ENCODE peak calls at places on chromosomes 6 and 20, in eight cellular contexts. One of them, this sample, is unnamed.

GRCh38 chr20:43842126-43843020 is 72.3 kb upstream of the TOX2 start:
- DNase-seq in naive B cell: no peak
- DNase-seq in NCI-H1417: no peak
- DNase-seq in T-helper 1 cell: no peak
- DNase-seq in uterus: no peak
- DNase-seq in choroid plexus epithelial cell: no peak
- DNase-seq in activated naive CD4-positive, alpha-beta T cell: no peak
- DNase-seq in GM13976: no peak
- DNase-seq in this sample: no peak

GRCh38 chr6:34047913-34048867 is 97.7 kb downstream of the GRM4 start:
- DNase-seq in GM13976: no peak
- DNase-seq in choroid plexus epithelial cell: no peak
- DNase-seq in NCI-H1417: no peak
- DNase-seq in T-helper 1 cell: no peak
- DNase-seq in activated naive CD4-positive, alpha-beta T cell: no peak
- DNase-seq in naive B cell: no peak
- DNase-seq in uterus: no peak
- DNase-seq in this sample: no peak

GRCh38 chr20:32806356-32806755 is 13.4 kb upstream of the MAPRE1 start:
- DNase-seq in naive B cell: no peak
- DNase-seq in NCI-H1417: no peak
- DNase-seq in choroid plexus epithelial cell: no peak
- DNase-seq in uterus: no peak
- DNase-seq in activated naive CD4-positive, alpha-beta T cell: no peak
- DNase-seq in T-helper 1 cell: no peak
- DNase-seq in GM13976: no peak
- DNase-seq in this sample: no peak

GRCh38 chr20:11117808-11118528 is 444.2 kb upstream of the JAG1 start:
- DNase-seq in GM13976: no peak
- DNase-seq in activated naive CD4-positive, alpha-beta T cell: no peak
- DNase-seq in uterus: no peak
- DNase-seq in NCI-H1417: no peak
- DNase-seq in choroid plexus epithelial cell: peak; percentile 50
- DNase-seq in T-helper 1 cell: no peak
- DNase-seq in naive B cell: no peak
- DNase-seq in this sample: peak; percentile 77

GRCh38 chr20:14711681-14712080 is 374.3 kb upstream of the FLRT3 start:
- DNase-seq in uterus: no peak
- DNase-seq in activated naive CD4-positive, alpha-beta T cell: no peak
- DNase-seq in T-helper 1 cell: no peak
- DNase-seq in GM13976: no peak
- DNase-seq in naive B cell: no peak
- DNase-seq in choroid plexus epithelial cell: peak; percentile 26
- DNase-seq in NCI-H1417: no peak
- DNase-seq in this sample: peak; percentile 24

GRCh38 chr20:17339000-17339399 is 112.2 kb downstream of the PCSK2 start:
- DNase-seq in GM13976: no peak
- DNase-seq in naive B cell: no peak
- DNase-seq in uterus: no peak
- DNase-seq in NCI-H1417: no peak
- DNase-seq in choroid plexus epithelial cell: no peak
- DNase-seq in T-helper 1 cell: no peak
- DNase-seq in activated naive CD4-positive, alpha-beta T cell: no peak
- DNase-seq in this sample: no peak

GRCh38 chr6:70164556-70164955 is 138.3 kb downstream of the COL9A1 start:
- DNase-seq in naive B cell: no peak
- DNase-seq in NCI-H1417: no peak
- DNase-seq in T-helper 1 cell: no peak
- DNase-seq in uterus: no peak
- DNase-seq in choroid plexus epithelial cell: no peak
- DNase-seq in GM13976: no peak
- DNase-seq in activated naive CD4-positive, alpha-beta T cell: no peak
- DNase-seq in this sample: no peak

GRCh38 chr20:1005452-1006027 is 3.4 kb upstream of the RSPO4 start:
- DNase-seq in NCI-H1417: peak; percentile 22
- DNase-seq in T-helper 1 cell: no peak
- DNase-seq in activated naive CD4-positive, alpha-beta T cell: no peak
- DNase-seq in choroid plexus epithelial cell: peak; percentile 48
- DNase-seq in GM13976: peak; percentile 55
- DNase-seq in uterus: no peak
- DNase-seq in naive B cell: peak; percentile 16
- DNase-seq in this sample: peak; percentile 26

GRCh38 chr20:50663095-50663821 is 28.1 kb downstream of the RIPOR3 start:
- DNase-seq in activated naive CD4-positive, alpha-beta T cell: no peak
- DNase-seq in choroid plexus epithelial cell: no peak
- DNase-seq in uterus: no peak
- DNase-seq in naive B cell: no peak
- DNase-seq in T-helper 1 cell: no peak
- DNase-seq in NCI-H1417: peak; percentile 9
- DNase-seq in GM13976: no peak
- DNase-seq in this sample: no peak

GRCh38 chr20:3318226-3318884 is 79.4 kb upstream of the SLC4A11 start:
- DNase-seq in T-helper 1 cell: no peak
- DNase-seq in activated naive CD4-positive, alpha-beta T cell: no peak
- DNase-seq in NCI-H1417: no peak
- DNase-seq in GM13976: no peak
- DNase-seq in choroid plexus epithelial cell: peak; percentile 25
- DNase-seq in naive B cell: no peak
- DNase-seq in uterus: no peak
- DNase-seq in this sample: no peak

GRCh38 chr20:58086763-58087566 is 141.5 kb downstream of the ANKRD60 start:
- DNase-seq in naive B cell: peak; percentile 1
- DNase-seq in choroid plexus epithelial cell: peak; percentile 69
- DNase-seq in T-helper 1 cell: no peak
- DNase-seq in GM13976: peak; percentile 58
- DNase-seq in uterus: peak; percentile 6
- DNase-seq in activated naive CD4-positive, alpha-beta T cell: no peak
- DNase-seq in NCI-H1417: peak; percentile 59
- DNase-seq in this sample: peak; percentile 60

GRCh38 chr6:144493035-144493910 is 208.1 kb downstream of the UTRN start:
- DNase-seq in choroid plexus epithelial cell: peak; percentile 24
- DNase-seq in uterus: no peak
- DNase-seq in NCI-H1417: no peak
- DNase-seq in T-helper 1 cell: no peak
- DNase-seq in naive B cell: no peak
- DNase-seq in activated naive CD4-positive, alpha-beta T cell: no peak
- DNase-seq in GM13976: no peak
- DNase-seq in this sample: peak; percentile 38

GRCh38 chr6:156961282-156961892 is 184.2 kb downstream of the ARID1B start:
- DNase-seq in naive B cell: no peak
- DNase-seq in activated naive CD4-positive, alpha-beta T cell: no peak
- DNase-seq in GM13976: no peak
- DNase-seq in T-helper 1 cell: no peak
- DNase-seq in uterus: no peak
- DNase-seq in choroid plexus epithelial cell: no peak
- DNase-seq in NCI-H1417: no peak
- DNase-seq in this sample: no peak

GRCh38 chr20:57685134-57685851 is 24.5 kb downstream of the PMEPA1 start:
- DNase-seq in uterus: no peak
- DNase-seq in GM13976: no peak
- DNase-seq in T-helper 1 cell: no peak
- DNase-seq in naive B cell: no peak
- DNase-seq in NCI-H1417: peak; percentile 59
- DNase-seq in choroid plexus epithelial cell: no peak
- DNase-seq in activated naive CD4-positive, alpha-beta T cell: no peak
- DNase-seq in this sample: no peak

GRCh38 chr20:5612476-5613291 is 137.5 kb upstream of the SHLD1 start:
- DNase-seq in naive B cell: no peak
- DNase-seq in NCI-H1417: no peak
- DNase-seq in GM13976: no peak
- DNase-seq in choroid plexus epithelial cell: no peak
- DNase-seq in activated naive CD4-positive, alpha-beta T cell: no peak
- DNase-seq in T-helper 1 cell: no peak
- DNase-seq in uterus: no peak
- DNase-seq in this sample: peak; percentile 68

GRCh38 chr20:15799871-15800270 is 773.4 kb downstream of the KIF16B start:
- DNase-seq in choroid plexus epithelial cell: peak; percentile 64
- DNase-seq in naive B cell: no peak
- DNase-seq in uterus: no peak
- DNase-seq in NCI-H1417: no peak
- DNase-seq in T-helper 1 cell: no peak
- DNase-seq in GM13976: no peak
- DNase-seq in activated naive CD4-positive, alpha-beta T cell: no peak
- DNase-seq in this sample: peak; percentile 41

GRCh38 chr20:63567382-63568169 is 6.5 kb downstream of the HELZ2 start:
- DNase-seq in GM13976: peak; percentile 78
- DNase-seq in NCI-H1417: no peak
- DNase-seq in naive B cell: peak; percentile 76
- DNase-seq in T-helper 1 cell: peak; percentile 25
- DNase-seq in choroid plexus epithelial cell: peak; percentile 72
- DNase-seq in activated naive CD4-positive, alpha-beta T cell: no peak
- DNase-seq in uterus: no peak
- DNase-seq in this sample: no peak

GRCh38 chr20:43379239-43379917 is 78.3 kb upstream of the SRSF6 start:
- DNase-seq in GM13976: no peak
- DNase-seq in activated naive CD4-positive, alpha-beta T cell: no peak
- DNase-seq in NCI-H1417: no peak
- DNase-seq in choroid plexus epithelial cell: peak; percentile 7
- DNase-seq in naive B cell: no peak
- DNase-seq in uterus: no peak
- DNase-seq in T-helper 1 cell: no peak
- DNase-seq in this sample: peak; percentile 84

GRCh38 chr20:59022754-59023153 is 3.5 kb downstream of the TUBB1 start:
- DNase-seq in T-helper 1 cell: no peak
- DNase-seq in NCI-H1417: no peak
- DNase-seq in naive B cell: no peak
- DNase-seq in activated naive CD4-positive, alpha-beta T cell: no peak
- DNase-seq in GM13976: no peak
- DNase-seq in choroid plexus epithelial cell: no peak
- DNase-seq in uterus: no peak
- DNase-seq in this sample: no peak

GRCh38 chr6:13934721-13935120 is 10.0 kb downstream of the RNF182 start:
- DNase-seq in T-helper 1 cell: no peak
- DNase-seq in NCI-H1417: no peak
- DNase-seq in choroid plexus epithelial cell: no peak
- DNase-seq in naive B cell: no peak
- DNase-seq in activated naive CD4-positive, alpha-beta T cell: no peak
- DNase-seq in GM13976: no peak
- DNase-seq in uterus: no peak
- DNase-seq in this sample: no peak

GRCh38 chr20:19583532-19584175 is 174.4 kb upstream of the RIN2 start:
- DNase-seq in NCI-H1417: peak; percentile 47
- DNase-seq in naive B cell: no peak
- DNase-seq in T-helper 1 cell: no peak
- DNase-seq in GM13976: peak; percentile 79
- DNase-seq in activated naive CD4-positive, alpha-beta T cell: no peak
- DNase-seq in choroid plexus epithelial cell: peak; percentile 76
- DNase-seq in uterus: peak; percentile 63
- DNase-seq in this sample: peak; percentile 40

GRCh38 chr6:56387621-56388413 is 140.4 kb upstream of the COL21A1 start:
- DNase-seq in T-helper 1 cell: no peak
- DNase-seq in choroid plexus epithelial cell: no peak
- DNase-seq in naive B cell: no peak
- DNase-seq in GM13976: no peak
- DNase-seq in activated naive CD4-positive, alpha-beta T cell: no peak
- DNase-seq in NCI-H1417: peak; percentile 37
- DNase-seq in uterus: no peak
- DNase-seq in this sample: peak; percentile 28

GRCh38 chr6:30007132-30007764 is 53.8 kb upstream of the POLR1H start:
- DNase-seq in naive B cell: no peak
- DNase-seq in T-helper 1 cell: peak; percentile 40
- DNase-seq in GM13976: peak; percentile 47
- DNase-seq in activated naive CD4-positive, alpha-beta T cell: no peak
- DNase-seq in choroid plexus epithelial cell: no peak
- DNase-seq in uterus: no peak
- DNase-seq in NCI-H1417: no peak
- DNase-seq in this sample: no peak

GRCh38 chr20:63191400-63191799 is 24.5 kb downstream of the YTHDF1 start:
- DNase-seq in uterus: no peak
- DNase-seq in naive B cell: no peak
- DNase-seq in choroid plexus epithelial cell: no peak
- DNase-seq in NCI-H1417: no peak
- DNase-seq in GM13976: no peak
- DNase-seq in activated naive CD4-positive, alpha-beta T cell: no peak
- DNase-seq in T-helper 1 cell: no peak
- DNase-seq in this sample: no peak

GRCh38 chr6:37429352-37429750 is 3.7 kb upstream of the CMTR1 start:
- DNase-seq in GM13976: no peak
- DNase-seq in activated naive CD4-positive, alpha-beta T cell: no peak
- DNase-seq in uterus: no peak
- DNase-seq in NCI-H1417: no peak
- DNase-seq in naive B cell: no peak
- DNase-seq in choroid plexus epithelial cell: no peak
- DNase-seq in T-helper 1 cell: no peak
- DNase-seq in this sample: no peak

GRCh38 chr20:3398681-3399252 is 8.7 kb downstream of the DNAAF9 start:
- DNase-seq in naive B cell: no peak
- DNase-seq in T-helper 1 cell: no peak
- DNase-seq in GM13976: no peak
- DNase-seq in activated naive CD4-positive, alpha-beta T cell: no peak
- DNase-seq in uterus: no peak
- DNase-seq in choroid plexus epithelial cell: no peak
- DNase-seq in NCI-H1417: no peak
- DNase-seq in this sample: no peak

GRCh38 chr6:128690063-128690462 is 169.7 kb upstream of the PTPRK start:
- DNase-seq in NCI-H1417: no peak
- DNase-seq in activated naive CD4-positive, alpha-beta T cell: no peak
- DNase-seq in choroid plexus epithelial cell: no peak
- DNase-seq in GM13976: no peak
- DNase-seq in T-helper 1 cell: no peak
- DNase-seq in naive B cell: no peak
- DNase-seq in uterus: no peak
- DNase-seq in this sample: no peak

GRCh38 chr6:153965996-153966395 is 73.0 kb upstream of the OPRM1 start:
- DNase-seq in uterus: no peak
- DNase-seq in naive B cell: no peak
- DNase-seq in choroid plexus epithelial cell: peak; percentile 68
- DNase-seq in NCI-H1417: no peak
- DNase-seq in T-helper 1 cell: no peak
- DNase-seq in GM13976: no peak
- DNase-seq in activated naive CD4-positive, alpha-beta T cell: no peak
- DNase-seq in this sample: peak; percentile 18

GRCh38 chr20:4065405-4065841 is 50.1 kb upstream of the RNF24 start:
- DNase-seq in activated naive CD4-positive, alpha-beta T cell: no peak
- DNase-seq in uterus: no peak
- DNase-seq in choroid plexus epithelial cell: peak; percentile 95
- DNase-seq in GM13976: no peak
- DNase-seq in naive B cell: no peak
- DNase-seq in T-helper 1 cell: no peak
- DNase-seq in NCI-H1417: no peak
- DNase-seq in this sample: peak; percentile 96

GRCh38 chr20:38321959-38322598 is 18.1 kb downstream of the BPI start:
- DNase-seq in choroid plexus epithelial cell: peak; percentile 86
- DNase-seq in NCI-H1417: peak; percentile 14
- DNase-seq in activated naive CD4-positive, alpha-beta T cell: no peak
- DNase-seq in GM13976: no peak
- DNase-seq in T-helper 1 cell: no peak
- DNase-seq in uterus: peak; percentile 47
- DNase-seq in naive B cell: no peak
- DNase-seq in this sample: peak; percentile 80